ENCODE peak calls at places on chromosomes 6 and 20, in four cellular contexts. V is PC-3, K is neural progenitor cell, O is GM23338. R is an unnamed sample.

GRCh38 chr6:24902782-24903181 is 33.0 kb downstream of the RIPOR2 start:
- DNase-seq in V (peak), K (no peak), O (no peak), R (peak)

GRCh38 chr20:22974354-22974753 is 60.8 kb upstream of the SSTR4 start:
- DNase-seq in V (peak), K (peak), O (peak), R (peak)

GRCh38 chr6:3259491-3259958 is 778 bp downstream of the PSMG4 start:
- DNase-seq in V (peak), K (peak), O (peak), R (peak)

GRCh38 chr6:161748535-161749386 is 474.9 kb upstream of the AGPAT4 start:
- DNase-seq in V (peak), K (peak), O (peak), R (peak)

GRCh38 chr6:133741375-133741861 is 147.5 kb upstream of the TCF21 start:
- DNase-seq in V (no peak), K (peak), O (peak), R (peak)

GRCh38 chr6:119076173-119076965 is 2.1 kb downstream of the FAM184A start:
- DNase-seq in V (no peak), K (no peak), O (no peak), R (peak)

GRCh38 chr6:139748353-139749146 is 374.1 kb upstream of the CITED2 start:
- DNase-seq in V (no peak), K (no peak), O (no peak), R (no peak)

GRCh38 chr20:59145926-59146800 is 17.5 kb upstream of the ZNF831 start:
- DNase-seq in V (no peak), K (no peak), O (no peak), R (no peak)

GRCh38 chr6:97524846-97525245 is 241.8 kb upstream of the MMS22L start:
- DNase-seq in V (peak), K (peak), O (peak), R (peak)

GRCh38 chr6:34067814-34068213 is 78.1 kb downstream of the GRM4 start:
- DNase-seq in V (peak), K (no peak), O (peak), R (peak)

DNA sequence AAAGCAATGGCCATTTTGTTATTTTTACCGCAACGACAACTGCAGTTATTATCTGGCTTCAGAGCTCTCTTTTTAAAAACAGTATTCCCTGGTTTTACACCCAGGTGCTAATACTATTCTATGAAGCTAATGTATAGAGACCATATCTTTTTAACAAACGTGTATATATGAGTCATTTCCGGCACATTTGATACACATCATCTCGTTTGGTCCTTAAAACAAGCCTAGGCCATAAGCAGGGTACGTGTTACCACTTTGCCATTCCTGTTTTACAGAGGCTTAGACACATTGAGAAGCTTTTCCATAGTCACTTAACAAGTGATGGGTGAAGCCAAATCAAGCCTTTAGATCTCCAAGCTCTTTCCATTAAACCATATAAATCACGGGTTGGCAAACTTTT is 5.5 kb downstream of the TRAF3IP2 start:
- DNase-seq in V (no peak), K (no peak), O (no peak), R (no peak)
- H3K27ac ChIP-seq in V (no peak), K (no peak), O (no peak), R (no peak)

GRCh38 chr20:17682103-17682888 is at the start of gene RRBP1:
- DNase-seq in V (peak), K (peak), O (peak), R (peak)
- H2AFZ ChIP-seq in V (peak), K (peak), O (peak), R (peak)

GRCh38 chr20:63067266-63067635 is 60.5 kb upstream of the BHLHE23 start:
- DNase-seq in V (no peak), K (no peak), O (no peak), R (no peak)
- TF ChIP-seq EZH2 in V (no peak), K (no peak), O (no peak), R (no peak)

DNA sequence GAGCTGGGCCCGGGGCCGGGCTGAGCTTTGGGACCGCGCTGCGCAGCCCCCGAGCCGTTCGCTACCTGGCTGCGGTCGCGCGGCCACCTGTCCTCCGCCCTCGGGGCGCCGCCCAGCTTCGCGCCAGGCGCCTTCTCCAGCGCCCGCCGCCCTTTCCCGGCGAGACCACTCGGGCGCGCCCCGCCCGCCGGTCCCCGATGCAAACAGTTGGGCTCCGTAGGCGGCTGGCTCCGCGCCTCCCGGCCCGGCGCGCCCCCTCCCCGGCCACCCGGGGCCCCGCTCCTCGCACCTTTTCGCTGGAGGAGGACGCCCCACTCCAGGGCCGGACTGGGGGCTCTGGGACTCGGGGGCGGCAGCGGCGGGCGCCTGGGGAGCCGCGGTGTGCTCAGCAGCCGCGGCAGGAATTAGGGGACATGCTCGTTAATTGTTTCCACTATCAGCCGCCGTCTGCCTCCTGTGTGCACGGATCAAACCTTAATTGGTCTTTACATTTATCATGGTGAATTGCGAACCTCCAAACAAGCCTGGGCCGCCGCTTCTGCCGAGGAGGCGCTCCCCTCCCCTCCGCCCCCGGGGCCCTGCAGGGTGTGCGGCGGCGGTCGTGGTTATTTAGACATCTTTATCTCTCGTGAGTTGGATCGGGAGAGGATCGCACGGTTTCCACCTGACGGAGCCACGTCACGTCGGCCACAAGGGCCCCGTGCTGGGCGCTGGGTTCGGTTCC is 916 bp upstream of the CNR1 start:
- DNase-seq in V (no peak), K (peak), O (peak), R (no peak)
- H3K27ac ChIP-seq in V (no peak), K (no peak), O (no peak), R (no peak)

DNA sequence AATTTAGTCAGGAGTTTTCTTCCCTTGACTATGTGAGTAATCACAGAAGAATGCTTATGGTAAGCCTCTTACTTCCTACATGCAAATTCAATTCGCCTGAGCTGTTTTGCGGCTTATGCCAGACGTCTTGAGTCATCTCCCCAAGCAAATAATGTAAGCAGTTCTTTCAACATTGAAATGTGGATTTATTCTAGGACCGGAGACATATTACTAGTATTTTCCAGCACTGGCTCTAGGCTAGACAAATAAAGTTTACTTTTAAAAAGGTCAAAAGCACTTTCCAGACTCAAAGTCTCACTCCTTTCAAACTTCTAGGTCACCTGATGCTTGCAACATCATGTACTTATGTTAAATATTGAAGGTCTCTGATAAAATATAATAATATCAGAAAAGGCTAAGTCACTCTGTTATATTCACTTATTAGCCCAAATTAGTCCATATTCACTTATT is 38.1 kb upstream of the NOX3 start:
- DNase-seq in V (peak), K (no peak), O (peak), R (peak)
- H2AFZ ChIP-seq in V (no peak), K (no peak), O (no peak), R (no peak)

GRCh38 chr6:28816339-28816908 is 107.4 kb downstream of the TRIM27 start:
- DNase-seq in V (no peak), K (peak), O (no peak), R (no peak)
- TF ChIP-seq EZH2 in V (no peak), K (no peak), O (peak), R (no peak)